ENCODE peak calls at places on chromosomes 6 and 20, in four cellular contexts. O is K562, W is HepG2, N is GM12878. V is an unnamed sample.

GRCh38 chr20:35292504-35293285 is 470 bp upstream of the FAM83C start:
- DNase-seq in N (no peak), O (no peak), W (no peak), V (no peak)

GRCh38 chr20:51749674-51750036 is 18.5 kb downstream of the ATP9A start:
- DNase-seq in W (no peak), N (no peak), O (no peak), V (no peak)

GRCh38 chr6:26660096-26660425 is 515 bp upstream of the ZNF322 start:
- DNase-seq in W (peak), N (no peak), O (peak), V (peak)

GRCh38 chr6:3229566-3230274 is 2.3 kb upstream of the TUBB2B start:
- DNase-seq in W (no peak), N (no peak), O (peak), V (no peak)

GRCh38 chr6:31081872-31082271 is 30.5 kb downstream of the C6orf15 start:
- DNase-seq in O (no peak), N (no peak), W (no peak), V (no peak)

GRCh38 chr20:3785240-3786125 is 1.1 kb downstream of the CENPB start:
- DNase-seq in O (no peak), W (no peak), N (no peak), V (no peak)

GRCh38 chr6:140043762-140044378 is 669.4 kb upstream of the CITED2 start:
- DNase-seq in N (no peak), O (no peak), W (no peak), V (no peak)

GRCh38 chr6:122569372-122569771 is 40.8 kb upstream of the PKIB start:
- DNase-seq in N (no peak), O (no peak), W (no peak), V (no peak)

GRCh38 chr6:156814036-156814581 is 36.9 kb downstream of the ARID1B start:
- DNase-seq in O (no peak), N (no peak), W (no peak), V (no peak)

GRCh38 chr6:118123503-118124037 is 216.5 kb downstream of the SLC35F1 start:
- DNase-seq in O (no peak), N (no peak), W (no peak), V (no peak)

GRCh38 chr6:144922120-144922722 is 637.1 kb downstream of the UTRN start:
- DNase-seq in N (no peak), W (no peak), O (no peak), V (no peak)

GRCh38 chr6:122798099-122798641 is 9.1 kb downstream of the SMPDL3A start:
- DNase-seq in W (peak), O (no peak), N (no peak), V (no peak)

GRCh38 chr20:1255675-1256074 is 10.4 kb upstream of the SNPH start:
- DNase-seq in N (no peak), W (no peak), O (peak), V (no peak)

GRCh38 chr6:107816818-107817217 is 7.3 kb downstream of the SCML4 start:
- DNase-seq in O (no peak), W (peak), N (no peak), V (no peak)

GRCh38 chr6:72757048-72757447 is 135.2 kb downstream of the KCNQ5 start:
- DNase-seq in W (no peak), O (no peak), N (no peak), V (no peak)

GRCh38 chr6:81925201-81925600 is 172.7 kb upstream of the TENT5A start:
- DNase-seq in N (no peak), W (no peak), O (no peak), V (no peak)

GRCh38 chr6:85892346-85892745 is 249.7 kb upstream of the SYNCRIP start:
- DNase-seq in W (no peak), N (no peak), O (no peak), V (no peak)

GRCh38 chr6:144411506-144412165 is 126.5 kb downstream of the UTRN start:
- DNase-seq in W (no peak), O (no peak), N (no peak), V (no peak)

GRCh38 chr6:136108591-136108990 is 141.5 kb downstream of the MTFR2 start:
- DNase-seq in W (no peak), O (no peak), N (no peak), V (no peak)

GRCh38 chr20:57509665-57510237 is 15.2 kb downstream of the CTCFL start:
- DNase-seq in W (peak), O (peak), N (no peak), V (peak)

GRCh38 chr20:57023007-57023406 is 243.4 kb downstream of the BMP7 start:
- DNase-seq in N (no peak), O (no peak), W (no peak), V (no peak)

GRCh38 chr6:13229205-13230085 is 98.9 kb downstream of the TBC1D7 start:
- DNase-seq in W (peak), O (peak), N (peak), V (no peak)

GRCh38 chr6:20647585-20647984 is 113.3 kb downstream of the CDKAL1 start:
- DNase-seq in W (no peak), N (no peak), O (no peak), V (no peak)

GRCh38 chr6:90062667-90063066 is 168.4 kb downstream of the GJA10 start:
- DNase-seq in W (no peak), O (no peak), N (no peak), V (no peak)

GRCh38 chr6:41546866-41547798 is 951 bp downstream of the FOXP4 start:
- DNase-seq in N (no peak), W (no peak), O (peak), V (peak)

GRCh38 chr6:95614094-95614493 is 36.8 kb downstream of the MANEA start:
- DNase-seq in N (no peak), O (no peak), W (no peak), V (no peak)

DNA sequence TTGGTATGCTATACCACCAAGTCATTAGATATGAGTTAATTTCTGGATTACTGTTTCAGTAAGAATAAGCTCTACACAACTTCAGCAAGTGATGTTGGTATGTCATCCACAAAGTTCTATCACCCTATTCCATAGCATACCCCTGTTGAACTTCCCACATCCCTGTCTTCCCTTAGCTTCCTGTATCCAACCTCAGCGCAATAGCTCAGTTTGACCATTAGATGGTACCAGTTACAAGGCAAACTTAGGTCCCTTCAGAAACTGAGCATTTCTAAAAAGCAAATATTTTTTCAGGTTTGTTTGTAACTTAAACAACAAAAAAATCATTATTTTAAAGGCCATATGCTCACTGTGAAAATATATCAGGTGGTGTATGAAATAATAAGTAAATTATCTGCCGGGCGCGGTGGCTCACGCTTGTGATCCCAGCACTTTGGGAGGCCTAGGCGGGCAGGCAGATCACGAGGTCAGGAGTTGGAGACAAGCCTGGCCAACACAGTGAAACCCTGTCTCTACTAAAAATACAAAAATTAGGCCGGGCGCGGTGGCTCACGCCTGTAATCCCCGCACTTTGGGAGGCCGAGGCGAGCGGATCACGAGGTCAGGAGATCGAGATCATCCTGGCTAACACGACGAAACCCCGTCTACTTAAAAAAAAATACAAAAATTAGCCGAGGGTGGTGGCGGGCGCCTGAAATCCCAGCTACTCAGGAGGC is 8.8 kb upstream of the MOG start:
- DNase-seq in O (peak), N (no peak), W (peak), V (no peak)
- TF ChIP-seq SP1 in O (no peak), N (no peak), W (no peak), V (no peak)

DNA sequence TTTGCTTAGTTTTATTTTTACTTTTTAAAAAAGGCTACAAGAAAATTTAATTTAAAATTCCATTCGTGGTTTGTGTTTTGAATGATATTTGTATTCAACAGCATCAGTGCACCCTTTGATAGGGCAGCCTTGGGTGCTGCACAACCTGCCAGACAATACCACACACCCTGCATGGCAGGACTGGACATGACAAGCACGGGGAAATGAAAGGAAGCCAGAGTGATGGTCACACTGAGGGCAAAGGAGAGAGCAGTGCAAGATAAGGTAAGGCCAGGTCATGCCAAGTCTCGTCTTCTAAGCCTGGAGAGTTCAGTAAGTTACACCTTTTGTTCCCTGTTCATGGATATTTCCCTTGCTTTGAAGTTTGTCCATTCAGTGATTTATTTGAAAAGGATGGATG is 103.0 kb downstream of the ALDH8A1 start:
- DNase-seq in O (no peak), W (no peak), N (no peak), V (no peak)
- TF ChIP-seq FOXK2 in O (no peak), W (no peak), N (no peak), V (no peak)

DNA sequence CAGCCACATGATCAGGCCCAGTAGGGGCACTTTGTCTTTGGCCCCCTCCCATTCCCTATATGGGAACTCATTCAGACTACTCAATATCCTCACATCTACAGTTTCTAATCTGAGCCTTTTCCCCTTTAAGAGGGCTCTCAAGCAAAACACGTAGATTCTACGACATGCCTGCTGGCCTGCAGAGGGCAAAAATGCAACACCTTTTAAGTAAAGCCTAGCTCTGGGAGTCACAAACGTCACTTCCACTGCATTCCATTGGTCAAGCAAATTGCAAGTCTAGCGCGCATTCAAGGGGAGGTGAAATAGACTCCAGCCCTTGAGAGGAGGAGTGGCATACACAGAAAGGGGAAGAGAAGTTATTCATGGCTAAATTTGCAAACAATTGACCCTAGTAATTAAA is 70.6 kb downstream of the CDC40 start:
- DNase-seq in N (no peak), W (peak), O (peak), V (no peak)
- TF ChIP-seq SP1 in N (no peak), W (no peak), O (no peak), V (no peak)

DNA sequence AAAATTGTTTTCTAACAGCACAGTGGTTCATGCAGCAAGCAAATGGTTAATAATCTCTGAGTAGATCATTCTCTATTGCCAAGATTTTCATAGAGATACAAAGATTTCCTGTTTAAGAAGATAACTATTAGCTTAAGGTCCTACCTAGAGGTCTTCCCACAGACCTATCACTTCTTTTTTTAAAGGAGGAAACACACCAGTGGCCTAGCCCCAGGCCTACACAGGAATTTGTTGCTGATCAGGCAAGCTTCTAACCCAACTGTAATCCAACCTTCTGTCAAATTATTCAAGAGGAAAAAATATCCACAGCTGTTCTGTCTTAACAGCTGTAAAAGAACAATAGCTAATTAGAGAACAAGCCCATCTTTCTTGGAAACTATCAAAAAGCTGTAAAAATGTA is 332.8 kb downstream of the BTBD9 start:
- DNase-seq in O (no peak), W (no peak), N (no peak), V (no peak)
- TF ChIP-seq FOXK2 in O (no peak), W (no peak), N (no peak), V (no peak)

GRCh38 chr6:105270511-105270910 is 90.7 kb upstream of the POPDC3 start:
- DNase-seq in N (no peak), O (no peak), W (no peak), V (no peak)
- TF ChIP-seq SP1 in N (no peak), O (no peak), W (no peak), V (no peak)

DNA sequence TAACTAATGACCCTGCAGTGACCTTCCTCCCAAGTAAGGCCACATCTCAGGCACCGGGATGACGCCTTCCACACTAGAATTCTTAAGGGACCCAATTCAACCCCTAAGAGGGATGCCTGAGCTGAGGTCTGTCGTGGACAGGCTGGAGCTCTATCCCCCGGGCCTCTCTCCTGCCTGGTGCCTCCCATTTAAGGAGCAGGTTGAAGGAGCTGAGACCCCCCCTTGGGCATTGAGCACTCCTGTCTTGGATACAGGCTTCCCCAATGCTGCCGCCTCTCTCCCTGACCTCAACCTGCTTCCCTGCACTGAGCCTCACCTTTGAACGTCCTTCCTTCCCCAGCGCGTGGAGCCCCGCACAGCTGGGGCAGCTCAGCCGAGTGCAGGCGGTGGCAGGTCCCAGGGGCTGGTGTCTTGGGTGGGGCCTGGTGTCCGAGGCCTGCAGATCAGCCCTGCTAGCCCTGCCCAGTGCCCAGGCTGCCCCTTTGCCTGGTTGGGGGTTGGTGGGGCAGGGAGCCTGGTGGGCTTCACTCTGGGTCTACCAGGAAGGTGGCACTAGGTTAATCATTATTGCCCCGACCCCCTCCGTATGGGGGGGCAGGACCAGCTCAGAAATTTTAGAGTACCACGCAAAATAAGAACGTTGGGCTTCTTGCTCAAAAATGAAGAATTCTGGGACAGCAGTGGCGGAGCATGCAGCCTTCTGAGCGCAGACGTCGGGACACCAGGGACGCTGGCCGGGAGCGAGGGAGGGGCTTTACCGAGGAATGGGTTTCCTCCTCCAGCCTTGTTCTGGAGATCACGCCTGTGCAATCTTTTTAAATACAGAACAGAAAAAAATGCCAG is 20.0 kb upstream of the BHLHE23 start:
- DNase-seq in N (no peak), O (no peak), W (no peak), V (no peak)
- TF ChIP-seq FOXK2 in N (no peak), O (no peak), W (no peak), V (no peak)

DNA sequence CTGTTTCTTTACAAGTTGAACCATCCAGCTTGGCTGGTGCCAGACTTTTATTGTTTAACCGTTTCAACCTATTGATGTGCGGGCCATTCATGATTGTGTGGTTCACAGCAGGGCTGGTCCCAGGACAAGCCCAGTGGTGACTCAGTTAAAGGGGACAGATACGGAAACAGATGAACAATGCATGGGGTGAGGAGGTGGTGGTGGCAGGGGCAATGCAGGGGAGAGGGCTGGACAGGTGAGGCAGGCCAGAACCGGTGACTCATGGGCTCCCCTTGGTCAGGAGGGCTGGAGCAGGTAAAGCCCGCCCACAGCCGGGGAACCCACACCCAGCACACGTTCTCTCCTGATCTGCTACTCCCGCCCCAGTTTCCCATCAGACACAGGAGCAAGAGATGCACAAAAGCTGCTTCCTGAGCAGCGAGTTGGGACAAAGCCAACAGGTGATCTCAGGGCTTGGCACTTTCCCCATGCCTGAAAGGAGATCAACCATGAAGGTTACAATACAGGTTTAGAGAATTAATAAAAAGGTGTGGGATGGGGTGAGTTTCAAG is 232.2 kb downstream of the LY86 start:
- DNase-seq in O (no peak), W (no peak), N (no peak), V (no peak)
- TF ChIP-seq SP1 in O (no peak), W (no peak), N (no peak), V (no peak)

GRCh38 chr6:160224599-160225237 is 33.9 kb downstream of the SLC22A2 start:
- DNase-seq in N (no peak), O (no peak), W (no peak), V (no peak)

GRCh38 chr6:160227769-160228161 is 30.9 kb downstream of the SLC22A2 start:
- DNase-seq in O (no peak), W (no peak), N (no peak), V (no peak)

GRCh38 chr6:160222491-160222890 is 36.1 kb downstream of the SLC22A2 start:
- DNase-seq in W (no peak), O (no peak), N (no peak), V (no peak)

GRCh38 chr6:160227038-160227768 is 31.4 kb downstream of the SLC22A2 start:
- DNase-seq in W (no peak), N (no peak), O (no peak), V (no peak)

DNA sequence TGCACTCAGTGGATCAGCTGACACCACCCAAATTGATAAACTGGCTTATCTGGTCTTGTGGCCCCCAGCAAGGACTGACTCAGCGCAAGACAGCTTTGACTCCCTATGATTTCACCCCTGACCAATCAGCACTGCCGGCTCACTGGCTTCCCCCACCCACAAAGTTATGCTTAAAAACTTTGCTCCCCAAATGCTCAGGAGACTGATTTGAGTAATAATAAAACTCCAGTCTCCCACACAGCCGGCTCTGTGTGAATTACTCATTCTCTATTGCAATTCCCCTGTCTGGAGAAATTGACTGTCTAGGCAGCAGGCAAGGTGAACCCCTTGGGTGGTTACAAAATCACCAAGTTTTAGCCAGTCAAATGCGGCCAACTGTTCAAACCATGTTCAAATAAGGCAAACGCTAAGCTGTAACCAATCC is 32.5 kb downstream of the SLC22A2 start:
- DNase-seq in W (no peak), N (no peak), O (no peak), V (no peak)
- TF ChIP-seq FOXK2 in W (no peak), N (no peak), O (no peak), V (no peak)

DNA sequence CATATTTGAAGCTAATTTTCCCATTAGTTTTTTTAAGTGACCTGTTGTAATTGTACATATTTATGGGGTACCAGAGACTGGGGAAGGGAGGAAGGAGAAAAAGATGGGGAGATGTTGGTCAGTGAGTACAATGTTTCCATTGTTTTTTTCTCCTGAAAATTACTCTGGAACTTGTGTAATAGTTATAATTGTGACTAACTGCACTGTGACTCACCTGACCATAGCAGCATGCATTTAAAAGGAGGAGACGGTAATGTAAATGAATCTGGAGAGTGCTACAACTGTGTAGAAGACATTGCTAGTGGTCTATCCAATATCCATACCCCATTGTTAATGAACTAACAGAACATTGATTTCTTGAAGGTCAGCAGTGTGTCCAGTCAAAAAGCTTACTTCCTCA is 133.4 kb downstream of the RFPL4B start:
- DNase-seq in N (no peak), O (no peak), W (no peak), V (no peak)
- TF ChIP-seq SP1 in N (no peak), O (no peak), W (no peak), V (no peak)